ENCODE peak calls at places on chromosomes 5 and 9, in eight cellular contexts. D is breast epithelium, I is neural crest cell, V is PC-9, O is foreskin fibroblast, G is left ventricle myocardium inferior, A is tibial nerve, E is dorsolateral prefrontal cortex. N is an unnamed sample.

GRCh38 chr5:57316798-57317327 is 143.0 kb downstream of the GPBP1 start:
- DNase-seq in V (peak), I (no peak), A (no peak), D (no peak), G (no peak), E (no peak), O (peak), N (no peak)

GRCh38 chr9:104536756-104537155 is at the start of gene OR13C3:
- DNase-seq in A (no peak), I (no peak), G (no peak), V (no peak), E (no peak), D (no peak), O (no peak), N (no peak)

GRCh38 chr5:168227973-168228615 is 63.4 kb upstream of the WWC1 start:
- DNase-seq in V (no peak), O (no peak), E (no peak), I (no peak), G (no peak), A (no peak), D (no peak), N (no peak)

GRCh38 chr5:31096238-31096865 is 97.1 kb upstream of the CDH6 start:
- DNase-seq in O (no peak), D (no peak), G (no peak), E (no peak), A (no peak), I (no peak), V (no peak), N (no peak)

GRCh38 chr9:73437758-73438157 is 286.1 kb downstream of the ANXA1 start:
- DNase-seq in E (no peak), G (no peak), O (peak), D (no peak), A (no peak), I (no peak), V (no peak), N (no peak)

GRCh38 chr9:6034954-6035353 is 19.5 kb upstream of the RANBP6 start:
- DNase-seq in O (no peak), V (no peak), I (no peak), A (no peak), G (no peak), E (no peak), D (no peak), N (no peak)

GRCh38 chr5:111922344-111922743 is 165.3 kb upstream of the NREP start:
- DNase-seq in I (no peak), E (no peak), A (no peak), O (no peak), V (no peak), G (no peak), D (no peak), N (no peak)

GRCh38 chr9:93589688-93590087 is 13.3 kb downstream of the PHF2 start:
- DNase-seq in D (peak), A (no peak), E (no peak), V (no peak), I (no peak), G (no peak), O (peak), N (no peak)

GRCh38 chr9:131290767-131291370 is 1.3 kb downstream of the PLPP7 start:
- DNase-seq in V (no peak), E (no peak), O (no peak), I (no peak), A (no peak), G (no peak), D (no peak), N (no peak)

GRCh38 chr5:14859980-14860379 is 11.6 kb downstream of the ANKH start:
- DNase-seq in E (no peak), I (no peak), G (no peak), V (no peak), A (no peak), O (no peak), D (peak), N (no peak)

GRCh38 chr9:133359420-133360175 is 3.2 kb downstream of the SURF2 start:
- DNase-seq in E (no peak), I (no peak), D (no peak), G (no peak), O (no peak), V (no peak), A (no peak), N (no peak)

GRCh38 chr9:129886226-129887174 is 51.2 kb downstream of the USP20 start:
- DNase-seq in E (no peak), V (no peak), D (no peak), O (no peak), G (no peak), A (no peak), I (no peak), N (peak)

GRCh38 chr9:138076650-138077009 is 199.0 kb downstream of the CACNA1B start:
- DNase-seq in E (no peak), A (no peak), D (peak), G (no peak), I (no peak), V (no peak), O (no peak), N (no peak)

GRCh38 chr5:122436615-122437014 is 124.6 kb downstream of the SNCAIP start:
- DNase-seq in A (no peak), I (no peak), E (no peak), D (no peak), V (no peak), G (no peak), O (no peak), N (no peak)

GRCh38 chr5:175246242-175246891 is 197.6 kb downstream of the DRD1 start:
- DNase-seq in V (no peak), I (no peak), A (no peak), G (no peak), D (no peak), O (peak), E (no peak), N (no peak)

GRCh38 chr5:111512026-111512405 is 319 bp downstream of the STARD4 start:
- DNase-seq in G (no peak), E (peak), A (peak), V (no peak), O (peak), I (no peak), D (no peak), N (no peak)

GRCh38 chr5:40853632-40854192 is 12.5 kb downstream of the CARD6 start:
- DNase-seq in G (no peak), O (no peak), E (no peak), A (no peak), D (no peak), I (no peak), V (peak), N (no peak)

GRCh38 chr5:115396698-115397097 is 100.2 kb upstream of the CCDC112 start:
- DNase-seq in O (no peak), A (no peak), V (no peak), G (no peak), D (no peak), E (no peak), I (no peak), N (no peak)

GRCh38 chr5:142981886-142982820 is 212.0 kb downstream of the ARHGAP26 start:
- DNase-seq in I (no peak), O (peak), A (peak), D (peak), E (peak), G (peak), V (peak), N (no peak)

GRCh38 chr5:168976311-168976893 is 324.5 kb downstream of the SLIT3 start:
- DNase-seq in I (no peak), E (no peak), V (no peak), A (no peak), O (no peak), G (no peak), D (no peak), N (no peak)

GRCh38 chr5:87829214-87829551 is 416.5 kb upstream of the CCNH start:
- DNase-seq in G (peak), D (peak), O (peak), A (peak), E (no peak), V (peak), I (no peak), N (no peak)

GRCh38 chr5:154878642-154879335 is 20.4 kb downstream of the CNOT8 start:
- DNase-seq in O (no peak), G (no peak), E (no peak), V (no peak), D (no peak), I (no peak), A (no peak), N (no peak)

GRCh38 chr5:2529371-2530100 is 221.9 kb downstream of the IRX2 start:
- DNase-seq in I (no peak), O (no peak), E (no peak), A (no peak), G (no peak), D (no peak), V (no peak), N (no peak)

GRCh38 chr9:127977877-127978647 is 2.7 kb downstream of the EEIG1 start:
- DNase-seq in A (peak), D (no peak), O (peak), I (no peak), G (peak), E (no peak), V (peak), N (no peak)

GRCh38 chr9:109190151-109190550 is 23.1 kb upstream of the FRRS1L start:
- DNase-seq in A (no peak), V (no peak), O (no peak), D (no peak), I (no peak), G (no peak), E (no peak), N (no peak)

GRCh38 chr5:10478436-10478835 is 36.8 kb downstream of the ROPN1L start:
- DNase-seq in V (no peak), I (no peak), D (no peak), E (no peak), O (no peak), A (no peak), G (no peak), N (no peak)

GRCh38 chr5:106121972-106122605 is 1548.6 kb downstream of the EFNA5 start:
- DNase-seq in D (no peak), A (no peak), E (no peak), V (no peak), I (peak), O (no peak), G (no peak), N (no peak)

GRCh38 chr5:105977163-105977562 is 1693.6 kb downstream of the EFNA5 start:
- DNase-seq in I (no peak), D (no peak), G (no peak), O (no peak), V (no peak), E (no peak), A (no peak), N (no peak)

GRCh38 chr9:76905661-76905983 is 292 bp downstream of the PRUNE2 start:
- DNase-seq in I (no peak), V (no peak), A (no peak), D (no peak), O (no peak), E (no peak), G (no peak), N (no peak)

DNA sequence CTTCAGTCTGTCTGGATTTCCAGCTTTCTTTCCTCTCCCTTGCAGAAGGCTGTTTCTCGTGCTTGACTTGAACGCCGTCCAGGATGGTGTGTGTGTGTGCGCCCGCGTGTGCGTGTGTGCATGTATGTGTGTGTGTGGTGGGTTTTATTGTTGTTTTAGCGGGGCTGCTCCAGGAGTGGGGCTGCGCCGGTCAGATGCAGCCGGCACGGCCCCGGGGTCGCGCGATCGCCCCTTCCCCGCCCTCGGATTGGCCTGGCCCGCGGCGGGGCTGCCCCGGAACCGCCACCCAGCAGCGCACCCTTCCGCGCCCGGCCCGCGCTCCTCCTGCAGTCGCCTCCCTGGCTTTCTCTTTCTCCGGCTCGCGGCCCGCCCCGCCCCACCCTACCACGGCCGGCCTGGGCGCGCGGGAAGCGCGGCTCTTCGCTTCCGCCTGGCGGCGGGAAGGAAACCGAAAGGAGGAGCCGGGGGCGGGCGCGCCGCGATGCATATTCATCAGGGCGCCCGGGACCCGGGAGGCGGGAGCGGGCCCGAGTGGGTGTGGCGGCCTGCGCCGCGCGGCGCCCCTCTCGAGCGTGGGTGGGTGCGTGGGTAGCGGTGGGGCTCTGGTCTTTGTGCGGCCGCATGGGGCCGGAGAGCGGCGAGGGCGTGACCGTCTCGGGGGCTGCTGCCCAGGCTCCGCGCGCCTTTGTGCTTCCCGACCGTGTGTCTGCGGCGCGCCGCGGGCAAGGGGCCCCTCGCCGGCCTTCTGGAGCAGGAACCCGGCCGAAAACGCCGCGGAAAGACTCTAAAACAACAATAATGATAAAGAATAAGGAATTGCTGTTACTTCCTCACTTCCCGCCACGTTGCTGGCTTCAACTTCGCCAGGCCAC is 8.5 kb upstream of the NFIB start:
- DNase-seq in I (peak), G (peak), A (peak), D (peak), V (peak), O (peak), E (peak), N (peak)
- TF ChIP-seq CTCF in I (peak), G (peak), A (peak), D (peak), V (no peak), O (peak), E (peak), N (no peak)

GRCh38 chr5:116922532-116922931 is 347.9 kb upstream of the SEMA6A start:
- DNase-seq in I (no peak), V (no peak), D (no peak), G (no peak), E (no peak), O (no peak), A (no peak), N (no peak)
- TF ChIP-seq CTCF in I (no peak), V (no peak), D (no peak), G (no peak), E (no peak), O (no peak), A (no peak), N (no peak)

GRCh38 chr9:136451221-136451877 is 11.7 kb upstream of the INPP5E start:
- DNase-seq in I (no peak), O (no peak), E (no peak), A (no peak), V (no peak), D (no peak), G (no peak), N (no peak)
- TF ChIP-seq CTCF in I (peak), O (no peak), E (no peak), A (no peak), V (no peak), D (no peak), G (no peak), N (no peak)

DNA sequence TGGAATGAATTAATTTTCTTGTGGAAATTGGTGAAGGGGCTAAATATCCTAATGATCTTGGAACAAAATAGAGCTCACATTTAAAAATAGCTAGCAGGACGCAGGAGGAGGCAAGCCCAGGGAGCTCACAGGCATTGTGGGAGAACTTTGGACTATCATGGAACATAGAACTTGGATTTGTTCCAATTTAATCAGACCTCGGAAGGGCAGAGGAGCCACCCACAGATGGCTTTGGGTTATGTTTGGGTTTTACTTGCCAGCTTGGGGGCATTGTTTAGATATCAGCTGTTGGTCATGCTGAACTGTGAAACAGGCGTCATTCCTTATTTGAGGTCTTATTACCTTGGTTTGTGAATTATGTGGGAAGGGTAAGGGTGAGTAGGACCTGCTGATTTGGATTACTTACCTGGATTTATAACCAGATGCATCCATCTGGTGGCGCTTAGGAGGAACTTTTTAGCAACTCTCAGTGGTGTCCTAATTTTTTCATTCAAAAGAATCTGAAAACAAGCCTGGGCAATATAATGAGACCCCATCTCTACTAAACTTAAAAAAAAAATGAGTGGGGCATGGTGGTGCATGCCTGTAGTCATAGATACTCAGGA is 14.1 kb upstream of the PTGR1 start:
- DNase-seq in O (no peak), G (no peak), I (no peak), A (no peak), D (no peak), E (no peak), V (no peak), N (no peak)
- TF ChIP-seq CTCF in O (no peak), G (no peak), I (no peak), A (no peak), D (no peak), E (no peak), V (no peak), N (no peak)

GRCh38 chr9:21994996-21995651 is 533 bp downstream of the CDKN2B-AS1 start:
- DNase-seq in I (peak), E (no peak), O (peak), D (peak), A (no peak), V (peak), G (peak), N (peak)
- TF ChIP-seq CTCF in I (no peak), E (no peak), O (no peak), D (no peak), A (no peak), V (no peak), G (no peak), N (no peak)

GRCh38 chr9:34332370-34332964 is 3.1 kb downstream of the NUDT2 start:
- DNase-seq in O (no peak), D (no peak), G (no peak), A (peak), I (no peak), V (no peak), E (no peak), N (no peak)
- TF ChIP-seq CTCF in O (peak), D (peak), G (peak), A (peak), I (peak), V (peak), E (peak), N (peak)

GRCh38 chr5:66814146-66814991 is 218.2 kb downstream of the MAST4 start:
- DNase-seq in D (no peak), E (no peak), G (no peak), V (peak), A (peak), O (peak), I (peak), N (peak)
- TF ChIP-seq CTCF in D (peak), E (peak), G (peak), V (peak), A (peak), O (peak), I (peak), N (peak)

DNA sequence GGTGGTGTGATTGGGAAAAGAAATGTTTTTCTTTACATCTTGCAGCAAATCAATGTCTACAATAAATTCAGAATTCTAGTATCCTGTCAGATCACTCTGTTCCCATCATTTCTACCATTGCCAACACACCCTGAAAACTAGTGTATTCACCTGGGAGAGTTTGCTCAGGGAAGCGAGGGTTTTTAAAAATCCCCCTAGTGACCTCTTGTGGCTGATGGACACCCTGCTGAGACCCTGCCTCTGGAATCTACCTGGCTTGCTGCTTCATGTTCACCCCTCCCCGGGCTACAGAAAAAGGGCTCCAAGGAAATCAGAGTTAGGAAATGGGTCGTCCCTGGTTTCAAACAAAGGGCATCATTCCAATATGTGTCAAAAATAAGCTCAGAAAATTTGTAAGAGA is 21.4 kb upstream of the ALDOB start:
- DNase-seq in E (no peak), D (no peak), I (no peak), V (no peak), O (no peak), G (no peak), A (no peak), N (no peak)
- TF ChIP-seq CTCF in E (no peak), D (no peak), I (no peak), V (no peak), O (no peak), G (peak), A (no peak), N (no peak)

GRCh38 chr9:113919825-113920224 is 43.7 kb downstream of the ZNF618 start:
- DNase-seq in O (no peak), V (no peak), D (no peak), G (no peak), E (no peak), A (no peak), I (no peak), N (no peak)
- TF ChIP-seq CTCF in O (no peak), V (no peak), D (no peak), G (no peak), E (no peak), A (no peak), I (no peak), N (no peak)